ENCODE peak calls at places on chromosomes 5 and 9, in five cellular contexts. D is germinal center; Q is RPMI8226; Z is activated CD4-positive, alpha-beta T cell treated with anti-CD3 and anti-CD28 coated beads, Interleukin-2, amount 50 U/mL, for 1 hour; Y is GM19239. W is an unnamed sample.

GRCh38 chr9:83307051-83307724 is 231.0 kb downstream of the FRMD3 start:
- DNase-seq in Q (no peak), D (no peak), Y (no peak), Z (no peak), W (no peak)

GRCh38 chr9:29668732-29669131 is 2095.5 kb upstream of the C9orf72 start:
- DNase-seq in Y (no peak), Z (no peak), D (no peak), Q (no peak), W (no peak)

GRCh38 chr9:70701163-70701562 is 286.7 kb upstream of the KLF9 start:
- DNase-seq in Q (no peak), D (no peak), Y (no peak), Z (no peak), W (no peak)

GRCh38 chr5:164060956-164061355 is 555.5 kb downstream of the MAT2B start:
- DNase-seq in Y (no peak), Q (no peak), Z (no peak), D (no peak), W (no peak)

GRCh38 chr5:150001660-150002493 is 1.3 kb downstream of the HMGXB3 start:
- DNase-seq in Z (peak; percentile 52), Y (peak; percentile 59), D (peak; percentile 82), Q (peak; percentile 89), W (peak; percentile 82)

GRCh38 chr9:20462410-20462809 is 159.9 kb downstream of the MLLT3 start:
- DNase-seq in Y (no peak), D (no peak), Z (no peak), Q (no peak), W (no peak)

GRCh38 chr9:125233678-125234077 is 7.5 kb downstream of the HSPA5 start:
- DNase-seq in Q (no peak), Z (no peak), D (no peak), Y (no peak), W (peak; percentile 99)

GRCh38 chr5:123036391-123037103 is at the start of gene PPIC:
- DNase-seq in Q (no peak), D (peak; percentile 30), Y (peak; percentile 28), Z (no peak), W (peak; percentile 65)

GRCh38 chr9:69758981-69759477 is 782 bp downstream of the PTAR1 start:
- DNase-seq in Y (no peak), Z (no peak), Q (no peak), D (no peak), W (no peak)

W was measured in iris pigment epithelial cell.